ENCODE peak calls at places on chromosomes 12 and 14, in four cellular contexts. G, K, Q and N are unnamed samples.
A peak's percentile ranks its signal among the peaks of the same experiment; 100 is the strongest.

GRCh38 chr12:115094163-115094816 is 410.3 kb upstream of the TBX3 start:
- DNase-seq in K (no peak), Q (no peak), G (no peak), N (no peak)

GRCh38 chr14:94701854-94702370 is 68.0 kb downstream of the GSC start:
- DNase-seq in K (no peak), G (no peak), Q (no peak), N (no peak)

GRCh38 chr12:2925322-2925995 is 33.7 kb upstream of the TEAD4 start:
- DNase-seq in K (no peak), Q (no peak), G (no peak), N (no peak)

GRCh38 chr12:28446031-28446430 is 255.8 kb downstream of the CCDC91 start:
- DNase-seq in K (no peak), Q (no peak), G (no peak), N (no peak)

GRCh38 chr12:30485230-30485890 is 210.3 kb downstream of the IPO8 start:
- DNase-seq in G (no peak), Q (no peak), K (no peak), N (no peak)

GRCh38 chr14:68495101-68495637 is 297.7 kb downstream of the ZFP36L1 start:
- DNase-seq in K (no peak), G (no peak), Q (no peak), N (no peak)

GRCh38 chr14:58749066-58749669 is 111.4 kb downstream of the DACT1 start:
- DNase-seq in G (peak; percentile 13), Q (peak; percentile 76), K (no peak), N (peak; percentile 25)

GRCh38 chr12:119544780-119545625 is 48.6 kb upstream of the TMEM233 start:
- DNase-seq in G (peak; percentile 67), Q (peak; percentile 75), K (peak; percentile 81), N (peak; percentile 80)

GRCh38 chr14:36373982-36374673 is 53.7 kb upstream of the MBIP start:
- DNase-seq in K (peak; percentile 92), G (peak; percentile 67), Q (peak; percentile 81), N (peak; percentile 82)

GRCh38 chr12:91203610-91204009 is 21.0 kb upstream of the DCN start:
- DNase-seq in G (no peak), K (no peak), Q (no peak), N (no peak)

GRCh38 chr14:65359503-65359902 is 53.0 kb upstream of the FUT8 start:
- DNase-seq in K (no peak), Q (peak; percentile 19), G (no peak), N (no peak)

GRCh38 chr12:120820885-120821510 is 83.2 kb downstream of the SPPL3 start:
- DNase-seq in G (no peak), Q (no peak), K (no peak), N (no peak)

GRCh38 chr12:125100551-125101434 is 35.6 kb downstream of the AACS start:
- DNase-seq in G (no peak), Q (peak; percentile 42), K (no peak), N (peak; percentile 68)

GRCh38 chr12:124786065-124786964 is 77.3 kb downstream of the SCARB1 start:
- DNase-seq in K (peak; percentile 88), G (peak; percentile 89), Q (peak; percentile 46), N (no peak)

GRCh38 chr14:73262427-73263183 is 25.3 kb downstream of the PAPLN start:
- DNase-seq in G (no peak), K (no peak), Q (no peak), N (no peak)

GRCh38 chr14:59275668-59276067 is 87.2 kb downstream of the DAAM1 start:
- DNase-seq in G (no peak), Q (peak; percentile 53), K (no peak), N (no peak)

GRCh38 chr12:58204086-58204485 is 262.7 kb downstream of the ATP23 start:
- DNase-seq in Q (no peak), K (no peak), G (no peak), N (no peak)

GRCh38 chr12:123065666-123066457 is 85.0 kb downstream of the PITPNM2 start:
- DNase-seq in K (no peak), Q (no peak), G (no peak), N (no peak)

GRCh38 chr12:123062682-123063426 is 82.4 kb downstream of the ARL6IP4 start:
- DNase-seq in K (no peak), Q (peak; percentile 68), G (no peak), N (peak; percentile 41)

GRCh38 chr12:123064356-123064755 is 83.9 kb downstream of the ARL6IP4 start:
- DNase-seq in G (no peak), K (no peak), Q (no peak), N (no peak)

GRCh38 chr12:123063535-123063934 is 83.1 kb downstream of the ARL6IP4 start:
- DNase-seq in Q (peak; percentile 48), K (peak; percentile 73), G (no peak), N (peak; percentile 42)

DNA sequence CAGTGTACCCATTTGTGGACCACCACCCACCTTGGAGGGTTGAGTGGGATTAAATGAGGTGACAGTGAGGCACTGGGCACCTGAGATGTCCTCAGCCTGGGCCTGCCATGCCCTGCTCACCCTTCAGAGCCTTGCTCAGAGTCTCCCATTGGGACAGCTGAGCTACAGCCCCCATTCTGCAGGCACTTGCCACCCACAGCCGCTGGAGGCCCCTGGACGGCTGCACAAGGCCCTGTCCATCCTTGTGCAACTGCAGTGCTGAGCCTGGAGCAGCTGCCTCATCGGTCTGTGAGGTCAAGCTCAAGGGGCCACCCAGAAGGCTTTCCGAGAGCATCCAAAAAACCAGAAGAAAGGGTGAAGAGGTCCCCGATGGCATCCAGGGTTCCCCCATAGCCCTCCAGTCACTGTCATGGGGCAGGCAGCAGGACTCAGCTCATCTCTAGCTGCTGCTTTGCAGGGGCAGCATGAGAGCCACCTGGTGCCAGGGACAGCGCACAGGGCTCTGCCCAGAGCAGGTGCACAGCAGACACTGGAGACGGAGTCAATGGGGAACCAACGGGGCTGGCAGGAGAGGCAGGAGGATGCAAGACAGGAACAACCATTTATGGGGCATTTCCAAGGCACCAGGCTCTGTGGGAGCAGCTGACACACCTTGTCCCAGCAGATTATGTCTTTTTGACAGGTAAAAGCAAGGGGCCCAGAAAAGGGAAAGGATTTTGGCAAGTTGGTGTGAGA is 84.6 kb downstream of the ARL6IP4 start:
- DNase-seq in G (no peak), K (no peak), Q (no peak), N (no peak)
- TF ChIP-seq CTCF in G (no peak), K (no peak), Q (no peak), N (no peak)

DNA sequence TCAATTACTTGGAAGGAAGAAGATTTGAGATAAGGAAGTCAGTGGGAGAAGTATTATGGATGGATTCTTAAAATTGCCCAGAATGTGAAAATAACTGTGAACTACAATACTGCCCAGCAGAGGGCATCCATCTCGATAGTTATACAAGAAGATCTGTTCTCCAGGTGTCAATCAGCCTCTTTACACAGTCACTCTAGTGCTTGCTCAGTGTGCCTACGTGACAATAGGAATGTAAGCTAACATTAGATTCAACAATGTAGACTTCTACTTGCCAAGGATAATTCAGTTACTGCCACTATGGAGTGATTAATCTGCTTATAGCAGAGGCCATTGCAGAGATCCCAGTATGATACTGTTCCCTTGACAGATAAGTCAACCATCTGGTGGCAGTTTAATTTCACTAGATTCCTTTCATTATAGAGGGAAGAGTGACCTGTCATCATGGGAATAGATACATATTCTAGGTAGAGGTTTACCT is 10.6 kb upstream of the MAP4K5 start:
- DNase-seq in G (peak; percentile 44), K (no peak), Q (peak; percentile 59), N (peak; percentile 38)
- TF ChIP-seq CTCF in G (peak; percentile 67), K (peak; percentile 64), Q (peak; percentile 64), N (no peak)

GRCh38 chr12:122029620-122030426 is 8.1 kb downstream of the BCL7A start:
- DNase-seq in Q (no peak), G (no peak), K (no peak), N (no peak)

GRCh38 chr12:122026706-122027328 is 5.1 kb downstream of the BCL7A start:
- DNase-seq in K (no peak), G (no peak), Q (no peak), N (no peak)

GRCh38 chr12:122028165-122028591 is 6.5 kb downstream of the BCL7A start:
- DNase-seq in Q (no peak), K (no peak), G (no peak), N (no peak)

GRCh38 chr12:122030427-122030825 is 8.7 kb downstream of the BCL7A start:
- DNase-seq in K (no peak), G (no peak), Q (no peak), N (peak; percentile 13)

GRCh38 chr12:122028601-122029560 is 7.2 kb downstream of the BCL7A start:
- DNase-seq in K (no peak), Q (no peak), G (no peak), N (no peak)
- TF ChIP-seq CTCF in K (no peak), Q (no peak), G (no peak), N (no peak)

GRCh38 chr12:24778486-24779304 is 170.2 kb downstream of the BCAT1 start:
- DNase-seq in G (no peak), Q (peak; percentile 42), K (no peak), N (no peak)
- TF ChIP-seq CTCF in G (peak; percentile 29), Q (peak; percentile 23), K (peak; percentile 44), N (peak; percentile 57)

GRCh38 chr12:71438670-71439361 is 782 bp upstream of the LGR5 start:
- DNase-seq in K (no peak), G (no peak), Q (peak; percentile 6), N (peak; percentile 6)

GRCh38 chr12:71441350-71441748 is 1.8 kb downstream of the LGR5 start:
- DNase-seq in K (no peak), G (no peak), Q (no peak), N (no peak)

GRCh38 chr12:71440393-71441349 is 1.1 kb downstream of the LGR5 start:
- DNase-seq in Q (peak; percentile 10), K (peak; percentile 65), G (no peak), N (peak; percentile 42)

GRCh38 chr12:71439362-71439612 is 311 bp upstream of the LGR5 start:
- DNase-seq in K (no peak), G (no peak), Q (no peak), N (no peak)

GRCh38 chr12:71439613-71440392 is at the start of gene LGR5:
- DNase-seq in G (no peak), Q (peak; percentile 18), K (peak; percentile 73), N (peak; percentile 32)
- TF ChIP-seq CTCF in G (no peak), Q (no peak), K (no peak), N (no peak)